ENCODE peak calls at places on chromosomes 2 and 18, in six cellular contexts. J is lung, S is colonic mucosa, M is Caco-2, N is sigmoid colon, T is psoas muscle. O is an unnamed sample.

GRCh38 chr2:220935789-220936321 is 636.2 kb downstream of the EPHA4 start:
- DNase-seq in T (no peak), M (no peak), N (no peak), J (no peak), S (no peak), O (no peak)

GRCh38 chr2:40032650-40033319 is 253.7 kb upstream of the THUMPD2 start:
- DNase-seq in N (no peak), M (no peak), J (no peak), T (no peak), S (no peak), O (no peak)

GRCh38 chr2:223884399-223884798 is 47.0 kb upstream of the AP1S3 start:
- DNase-seq in N (no peak), T (no peak), M (no peak), S (no peak), J (no peak), O (no peak)

GRCh38 chr2:132522901-132523300 is 106.3 kb downstream of the GPR39 start:
- DNase-seq in N (no peak), J (no peak), S (no peak), T (no peak), M (no peak), O (no peak)

GRCh38 chr2:209960676-209961630 is 41.5 kb upstream of the RPE start:
- DNase-seq in T (peak; percentile 23), S (peak; percentile 43), N (no peak), M (peak; percentile 55), J (no peak), O (peak; percentile 37)

GRCh38 chr18:75489493-75490190 is 62.1 kb upstream of the SMIM21 start:
- DNase-seq in S (no peak), T (no peak), M (no peak), N (no peak), J (no peak), O (no peak)

GRCh38 chr2:119292226-119292625 is 68.6 kb downstream of the STEAP3 start:
- DNase-seq in S (no peak), N (no peak), T (no peak), J (no peak), M (no peak), O (no peak)

GRCh38 chr2:75592028-75592427 is 31.3 kb upstream of the EVA1A start:
- DNase-seq in M (no peak), N (no peak), S (no peak), T (no peak), J (no peak), O (no peak)

GRCh38 chr2:190443778-190444481 is 35.8 kb downstream of the MFSD6 start:
- DNase-seq in M (no peak), N (no peak), S (no peak), J (no peak), T (no peak), O (no peak)

GRCh38 chr2:45145073-45145899 is 136.0 kb upstream of the SIX2 start:
- DNase-seq in M (no peak), T (no peak), J (no peak), S (no peak), N (no peak), O (no peak)

GRCh38 chr2:240184198-240184590 is 43.7 kb upstream of the OTOS start:
- DNase-seq in S (no peak), T (no peak), M (no peak), J (no peak), N (peak; percentile 60), O (no peak)

GRCh38 chr2:217366246-217366645 is 506.4 kb upstream of the TNP1 start:
- DNase-seq in S (no peak), M (no peak), N (no peak), T (no peak), J (no peak), O (no peak)

GRCh38 chr2:45124456-45124855 is 115.2 kb upstream of the SIX2 start:
- DNase-seq in S (no peak), M (no peak), T (no peak), J (no peak), N (no peak), O (no peak)

GRCh38 chr2:27379840-27380625 is 501 bp downstream of the ZNF513 start:
- DNase-seq in T (peak; percentile 80), J (peak; percentile 84), M (peak; percentile 35), S (peak; percentile 77), N (peak; percentile 88), O (peak; percentile 57)

GRCh38 chr2:26484579-26484978 is 6.7 kb upstream of the OTOF start:
- DNase-seq in J (no peak), S (no peak), T (no peak), N (no peak), M (no peak), O (no peak)

GRCh38 chr18:4433762-4434161 is 21.3 kb downstream of the DLGAP1 start:
- DNase-seq in M (no peak), T (no peak), N (no peak), J (no peak), S (no peak), O (no peak)

GRCh38 chr2:3656762-3657691 is 973 bp upstream of the ALLC start:
- DNase-seq in T (no peak), N (no peak), S (no peak), J (no peak), M (no peak), O (no peak)

GRCh38 chr18:38539871-38540270 is 974.3 kb upstream of the CELF4 start:
- DNase-seq in N (no peak), M (no peak), T (no peak), S (no peak), J (no peak), O (no peak)

GRCh38 chr2:187541086-187542085 is 12.8 kb downstream of the TFPI start:
- DNase-seq in J (no peak), T (no peak), M (no peak), S (no peak), N (no peak), O (peak; percentile 63)

GRCh38 chr2:50469784-50470183 is 562.1 kb downstream of the NRXN1 start:
- DNase-seq in S (no peak), J (no peak), M (no peak), N (no peak), T (no peak), O (no peak)
- H3K27me3 ChIP-seq in S (no peaks in the 10 kb centered on the region), J (no peaks in the 10 kb centered on the region), M (no peaks in the 10 kb centered on the region), N (no peaks in the 10 kb centered on the region), T (no peaks in the 10 kb centered on the region), O (no peaks in the 10 kb centered on the region)

GRCh38 chr2:177518754-177519153 is 126.2 kb downstream of the AGPS start:
- DNase-seq in S (no peak), T (no peak), J (no peak), N (no peak), M (no peak), O (no peak)

GRCh38 chr2:177529166-177529565 is 136.6 kb downstream of the AGPS start:
- DNase-seq in S (no peak), T (no peak), N (no peak), J (no peak), M (no peak), O (no peak)

GRCh38 chr2:177525351-177525750 is 132.8 kb downstream of the AGPS start:
- DNase-seq in J (no peak), M (no peak), N (no peak), S (no peak), T (no peak), O (no peak)

GRCh38 chr2:177528341-177528740 is 135.8 kb downstream of the AGPS start:
- DNase-seq in T (no peak), N (no peak), J (no peak), S (no peak), M (no peak), O (no peak)

GRCh38 chr2:177523781-177524180 is 131.2 kb downstream of the AGPS start:
- DNase-seq in N (no peak), J (no peak), M (no peak), T (no peak), S (no peak), O (no peak)
- H3K4me1 ChIP-seq in N (no peaks in the 10 kb centered on the region), J (no peaks in the 10 kb centered on the region), M (peaks cover 16% of the 10 kb centered on the region), T (no peaks in the 10 kb centered on the region), S (no peaks in the 10 kb centered on the region), O (no peaks in the 10 kb centered on the region)

GRCh38 chr18:69123421-69123820 is 277.3 kb upstream of the DOK6 start:
- DNase-seq in S (no peak), T (no peak), M (no peak), J (no peak), N (no peak), O (no peak)

GRCh38 chr18:69128978-69129377 is 271.7 kb upstream of the DOK6 start:
- DNase-seq in N (no peak), M (no peak), J (no peak), T (no peak), S (no peak), O (no peak)

GRCh38 chr18:69127844-69128486 is 272.7 kb upstream of the DOK6 start:
- DNase-seq in S (no peak), N (no peak), J (no peak), M (no peak), T (no peak), O (no peak)
- H3K27me3 ChIP-seq in S (no peaks in the 10 kb centered on the region), N (no peaks in the 10 kb centered on the region), J (no peaks in the 10 kb centered on the region), M (no peaks in the 10 kb centered on the region), T (no peaks in the 10 kb centered on the region), O (no peaks in the 10 kb centered on the region)

GRCh38 chr2:146982393-146982846 is 862.4 kb upstream of the ACVR2A start:
- DNase-seq in J (peak; percentile 54), S (no peak), N (peak; percentile 82), M (no peak), T (peak; percentile 40), O (no peak)

GRCh38 chr2:146984014-146984413 is 860.8 kb upstream of the ACVR2A start:
- DNase-seq in S (no peak), T (no peak), M (no peak), J (no peak), N (no peak), O (no peak)

GRCh38 chr2:146978891-146979555 is 865.8 kb upstream of the ACVR2A start:
- DNase-seq in N (no peak), T (no peak), S (no peak), J (no peak), M (no peak), O (no peak)

GRCh38 chr2:146979746-146980145 is 865.1 kb upstream of the ACVR2A start:
- DNase-seq in M (no peak), J (no peak), N (no peak), T (no peak), S (no peak), O (no peak)

GRCh38 chr2:146981921-146982320 is 862.9 kb upstream of the ACVR2A start:
- DNase-seq in N (no peak), S (no peak), T (no peak), J (no peak), M (no peak), O (no peak)
- H3K4me1 ChIP-seq in N (peaks cover 8% of the 10 kb centered on the region), S (no peaks in the 10 kb centered on the region), T (no peaks in the 10 kb centered on the region), J (peaks cover 3% of the 10 kb centered on the region), M (no peaks in the 10 kb centered on the region), O (no peaks in the 10 kb centered on the region)

GRCh38 chr2:10501980-10502802 is 54.1 kb upstream of the ODC1 start:
- DNase-seq in T (no peak), J (no peak), S (peak; percentile 14), N (no peak), M (no peak), O (peak; percentile 3)
- H3K27me3 ChIP-seq in T (no peaks in the 10 kb centered on the region), J (no peaks in the 10 kb centered on the region), S (no peaks in the 10 kb centered on the region), N (no peaks in the 10 kb centered on the region), M (no peaks in the 10 kb centered on the region), O (no peaks in the 10 kb centered on the region)

DNA sequence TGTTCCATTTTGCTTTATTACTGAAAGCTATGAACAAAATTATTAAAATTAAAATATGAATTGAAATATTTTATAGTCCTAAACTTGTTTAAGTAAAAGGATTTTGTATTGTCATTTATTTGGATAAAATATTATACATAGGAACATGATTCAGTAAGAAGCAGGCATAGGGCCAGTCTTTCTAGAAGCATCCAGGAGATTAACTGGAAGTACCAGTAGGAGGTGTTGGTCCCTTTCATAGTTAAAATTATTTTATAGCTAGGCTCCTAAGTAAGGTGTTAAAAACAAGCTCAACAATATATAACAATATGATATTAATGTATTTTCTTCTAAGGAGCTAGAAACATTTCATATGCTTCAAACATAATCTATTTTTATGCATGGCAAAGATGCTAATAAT is 43.7 kb downstream of the FIGN start:
- DNase-seq in T (no peak), N (no peak), M (no peak), S (no peak), J (no peak), O (no peak)
- H3K4me1 ChIP-seq in T (peaks cover 13% of the 10 kb centered on the region), N (peaks cover 27% of the 10 kb centered on the region), M (no peaks in the 10 kb centered on the region), S (no peaks in the 10 kb centered on the region), J (no peaks in the 10 kb centered on the region), O (no peaks in the 10 kb centered on the region)

O was measured in Peyer's patch.